ENCODE peak calls at places on chromosomes 2 and 18, in six cellular contexts. K is tibial artery, H is left ventricle myocardium inferior, L is uterus, M is psoas muscle, O is mammary epithelial cell. D is an unnamed sample.
A peak's percentile ranks its signal among the peaks of the same experiment; 100 is the strongest.

GRCh38 chr18:37578886-37579513 is 13.4 kb upstream of the CELF4 start:
- DNase-seq in K (no peak), H (no peak), L (no peak), M (no peak), O (peak; percentile 33), D (no peak)

GRCh38 chr2:225254363-225254762 is 145.1 kb upstream of the NYAP2 start:
- DNase-seq in K (no peak), H (no peak), L (no peak), M (no peak), O (no peak), D (no peak)

GRCh38 chr18:7577706-7578105 is 10.6 kb downstream of the PTPRM start:
- DNase-seq in K (no peak), H (no peak), L (no peak), M (no peak), O (no peak), D (no peak)

GRCh38 chr2:157264099-157264498 is 6.6 kb downstream of the GALNT5 start:
- DNase-seq in K (no peak), H (no peak), L (no peak), M (no peak), O (no peak), D (no peak)

GRCh38 chr2:112493858-112494648 is 12.1 kb downstream of the TTL start:
- DNase-seq in K (no peak), H (no peak), L (no peak), M (no peak), O (peak; percentile 65), D (no peak)

GRCh38 chr18:79246309-79247108 is 149.2 kb upstream of the NFATC1 start:
- DNase-seq in K (peak; percentile 75), H (peak; percentile 71), L (peak; percentile 25), M (peak; percentile 77), O (peak; percentile 78), D (no peak)

GRCh38 chr2:203683932-203684556 is 22.4 kb upstream of the CD28 start:
- DNase-seq in K (no peak), H (no peak), L (no peak), M (no peak), O (peak; percentile 99), D (no peak)

GRCh38 chr2:134258684-134259408 is 5.0 kb downstream of the MGAT5 start:
- DNase-seq in K (no peak), H (peak; percentile 55), L (no peak), M (no peak), O (no peak), D (no peak)

GRCh38 chr18:42229211-42230210 is 274.5 kb downstream of the PIK3C3 start:
- DNase-seq in K (no peak), H (no peak), L (no peak), M (no peak), O (no peak), D (no peak)

GRCh38 chr2:215612770-215613169 is 176.9 kb upstream of the FN1 start:
- DNase-seq in K (no peak), H (no peak), L (no peak), M (no peak), O (peak; percentile 61), D (no peak)

GRCh38 chr2:112151275-112151674 is 13.1 kb downstream of the FBLN7 start:
- DNase-seq in K (peak; percentile 17), H (no peak), L (no peak), M (no peak), O (no peak), D (peak; percentile 14)

GRCh38 chr2:120778244-120778643 is 42.6 kb downstream of the GLI2 start:
- DNase-seq in K (no peak), H (no peak), L (no peak), M (peak; percentile 23), O (no peak), D (no peak)

GRCh38 chr2:175950512-175950911 is 51.6 kb downstream of the LNPK start:
- DNase-seq in K (no peak), H (no peak), L (no peak), M (no peak), O (no peak), D (no peak)

GRCh38 chr2:112622528-112622849 is 23.2 kb upstream of the SLC20A1 start:
- DNase-seq in K (no peak), H (no peak), L (no peak), M (no peak), O (peak; percentile 88), D (no peak)

GRCh38 chr2:71852141-71852711 is 295.4 kb downstream of the CYP26B1 start:
- DNase-seq in K (no peak), H (peak; percentile 34), L (no peak), M (no peak), O (no peak), D (peak; percentile 68)

GRCh38 chr2:201414099-201415023 is 36.9 kb downstream of the TRAK2 start:
- DNase-seq in K (no peak), H (no peak), L (no peak), M (no peak), O (no peak), D (no peak)

GRCh38 chr18:36298113-36298701 is 694 bp downstream of the FHOD3 start:
- DNase-seq in K (peak; percentile 69), H (no peak), L (no peak), M (peak; percentile 62), O (no peak), D (no peak)
- H3K27ac ChIP-seq in K (peak overlapping the region; percentile 63), H (peak overlapping the region; percentile 88), L (no peak overlapping the region), M (peak overlapping the region; percentile 81), O (no peak overlapping the region), D (no peak overlapping the region)

GRCh38 chr2:46076251-46076650 is 221.0 kb upstream of the EPAS1 start:
- DNase-seq in K (no peak), H (no peak), L (no peak), M (no peak), O (no peak), D (no peak)
- H3K4me3 ChIP-seq in K (no peak overlapping the region), H (no peak overlapping the region), L (no peak overlapping the region), M (no peak overlapping the region), O (no peak overlapping the region), D (no peak overlapping the region)

DNA sequence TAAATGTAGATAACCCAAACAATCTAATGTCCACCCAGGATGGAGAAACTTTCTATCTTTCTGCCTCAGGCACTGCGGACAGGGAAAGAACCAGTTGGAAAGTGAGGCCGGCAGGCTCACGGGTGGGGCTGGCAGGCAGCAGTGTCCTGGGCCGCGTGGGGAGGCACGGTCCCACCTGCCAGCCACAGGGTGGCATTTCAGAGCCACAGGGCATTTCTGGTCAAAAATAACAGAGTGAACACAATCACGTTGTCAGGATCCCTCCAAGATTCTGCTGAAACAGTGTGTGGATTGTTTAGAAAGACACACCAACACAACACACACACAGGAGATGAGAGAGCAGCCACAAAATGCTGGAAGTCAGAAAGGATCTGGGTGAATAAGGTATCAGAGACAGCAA is 174.1 kb downstream of the HDAC4 start:
- DNase-seq in K (peak; percentile 71), H (no peak), L (no peak), M (peak; percentile 58), O (no peak), D (peak; percentile 68)
- TF ChIP-seq CTCF in K (peak; percentile 24), H (peak; percentile 41), L (no peak), M (no peak), O (no peak), D (no peak)

DNA sequence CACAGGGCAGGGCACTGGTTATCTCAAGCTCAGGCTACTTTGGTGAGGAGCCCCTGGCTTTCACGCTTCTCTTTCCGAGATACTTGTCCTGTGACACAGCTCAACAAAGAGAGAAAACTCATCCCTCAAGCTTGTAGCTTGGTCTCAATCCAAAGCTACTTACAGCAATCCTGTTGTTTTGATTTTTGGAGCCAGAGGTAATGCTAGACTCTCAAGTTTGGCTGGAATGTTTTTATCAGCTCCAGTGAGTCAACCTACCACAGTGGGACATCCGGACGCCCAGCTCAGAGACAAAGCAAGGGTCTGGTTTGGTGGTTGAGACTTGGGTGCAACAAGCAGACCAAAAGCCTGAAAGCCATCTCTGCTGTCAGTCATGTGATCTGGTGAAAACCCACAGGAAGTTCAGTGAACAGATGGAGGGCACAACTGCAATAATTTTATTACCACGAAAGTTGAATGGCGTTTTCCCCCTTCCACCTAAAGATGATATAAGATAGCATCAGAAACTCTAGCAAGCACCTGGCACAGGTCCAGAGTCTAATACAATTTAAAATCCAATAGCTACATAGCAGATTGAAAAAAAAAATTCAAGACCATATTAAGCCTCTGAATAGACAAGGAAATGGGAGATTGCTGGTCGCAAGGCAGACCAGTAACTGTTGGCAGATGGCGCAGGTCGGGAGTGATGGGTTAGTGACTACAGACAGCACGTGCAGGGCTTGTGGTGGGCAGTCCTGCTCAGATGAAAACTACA is 102.3 kb upstream of the SMAD7 start:
- DNase-seq in K (no peak), H (no peak), L (peak; percentile 44), M (no peak), O (peak; percentile 37), D (no peak)
- H3K27ac ChIP-seq in K (peak overlapping the region; percentile 62), H (no peak overlapping the region), L (peak overlapping the region; percentile 69), M (peak overlapping the region; percentile 48), O (no peak overlapping the region), D (peak overlapping the region; percentile 67)

GRCh38 chr2:73112026-73112912 is 479 bp downstream of the RAB11FIP5 start:
- DNase-seq in K (peak; percentile 66), H (peak; percentile 28), L (no peak), M (peak; percentile 64), O (peak; percentile 46), D (no peak)

GRCh38 chr2:73110622-73111299 is 2.0 kb downstream of the RAB11FIP5 start:
- DNase-seq in K (peak; percentile 65), H (no peak), L (no peak), M (no peak), O (no peak), D (no peak)

GRCh38 chr2:73111300-73112025 is 1.3 kb downstream of the RAB11FIP5 start:
- DNase-seq in K (peak; percentile 66), H (no peak), L (peak; percentile 55), M (no peak), O (peak; percentile 73), D (no peak)

GRCh38 chr2:73107211-73107926 is 5.4 kb downstream of the RAB11FIP5 start:
- DNase-seq in K (peak; percentile 62), H (peak; percentile 27), L (peak; percentile 18), M (peak; percentile 64), O (no peak), D (peak; percentile 68)

DNA sequence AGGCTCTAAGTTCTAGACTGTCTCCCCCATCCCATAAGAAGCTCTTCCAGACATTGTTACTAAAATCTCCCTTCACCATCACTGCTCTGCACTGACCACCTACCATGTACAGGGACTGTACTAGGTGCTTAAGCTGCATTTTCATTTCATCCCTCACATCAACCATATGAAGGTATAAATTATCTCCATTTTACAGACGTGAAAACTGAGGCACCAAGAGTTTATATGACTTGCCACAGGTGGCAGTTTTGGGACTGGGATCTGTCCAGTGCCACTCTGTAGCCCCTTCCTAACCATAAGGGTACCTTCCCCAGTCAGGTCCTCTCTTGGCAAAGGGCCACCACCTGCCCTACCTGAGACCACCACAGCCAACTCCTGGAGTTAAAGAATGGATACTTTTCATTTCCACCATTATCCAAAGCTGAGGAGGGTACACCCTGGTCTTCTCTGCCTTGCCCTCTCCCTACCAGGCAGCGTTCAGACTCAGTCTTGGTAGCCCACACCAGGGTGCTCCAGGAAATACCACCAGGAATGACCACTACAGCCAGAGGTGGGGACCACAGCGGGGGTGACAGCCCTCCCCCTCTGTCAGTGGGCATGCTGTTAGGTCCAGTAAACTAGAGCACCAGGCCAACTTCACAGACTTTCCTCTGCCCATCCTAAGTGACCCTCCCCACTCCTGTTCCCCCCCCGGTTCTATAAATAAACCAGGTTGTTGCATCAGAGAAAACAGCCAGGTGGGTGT is 2.8 kb downstream of the RAB11FIP5 start:
- DNase-seq in K (peak; percentile 62), H (no peak), L (no peak), M (no peak), O (no peak), D (peak; percentile 41)
- H3K4me3 ChIP-seq in K (peak overlapping the region; percentile 83), H (no peak overlapping the region), L (no peak overlapping the region), M (no peak overlapping the region), O (no peak overlapping the region), D (peak overlapping the region; percentile 85)